ENCODE peak calls at places on chromosome 19, in ten cellular contexts. T, X, K, J, Z, U, B, G, N and M are unnamed samples.

GRCh38 chr19:3381701-3382372 is 15.5 kb downstream of the NFIC start:
- DNase-seq in X (no peak), T (no peak), Z (no peak), U (no peak), N (no peak), G (no peak), B (no peak), K (no peak), J (no peak), M (no peak)

GRCh38 chr19:33665776-33666175 is 44.0 kb downstream of the CHST8 start:
- DNase-seq in Z (no peak), T (no peak), J (no peak), X (no peak), N (no peak), K (no peak), B (no peak), G (no peak), U (peak; percentile 14), M (no peak)

GRCh38 chr19:4524808-4525562 is 6.7 kb upstream of the PLIN4 start:
- DNase-seq in B (peak; percentile 2), Z (peak; percentile 76), X (peak; percentile 23), N (peak; percentile 63), G (no peak), K (peak; percentile 21), U (peak; percentile 77), T (no peak), J (peak; percentile 73), M (no peak)

GRCh38 chr19:44551850-44552249 is 22.4 kb upstream of the CEACAM20 start:
- DNase-seq in Z (no peak), G (no peak), K (no peak), T (no peak), N (no peak), X (no peak), U (no peak), J (no peak), B (no peak), M (no peak)

GRCh38 chr19:6226444-6227155 is 53.2 kb downstream of the MLLT1 start:
- DNase-seq in B (no peak), N (peak; percentile 13), U (no peak), X (no peak), J (no peak), Z (peak; percentile 13), T (no peak), K (no peak), G (no peak), M (no peak)

GRCh38 chr19:36196249-36196648 is 18.2 kb downstream of the ZNF565 start:
- DNase-seq in U (no peak), T (no peak), X (no peak), K (no peak), N (no peak), Z (no peak), B (no peak), J (no peak), G (no peak), M (no peak)

GRCh38 chr19:17579523-17580244 is 24.2 kb downstream of the COLGALT1 start:
- DNase-seq in G (no peak), U (no peak), T (no peak), B (no peak), K (peak; percentile 37), Z (peak; percentile 85), J (no peak), N (no peak), X (no peak), M (no peak)

GRCh38 chr19:8126511-8126910 is 22.9 kb downstream of the FBN3 start:
- DNase-seq in B (no peak), G (no peak), X (no peak), Z (peak; percentile 6), T (no peak), K (no peak), J (no peak), U (no peak), N (no peak), M (no peak)

GRCh38 chr19:5369962-5370367 is 29.4 kb upstream of the PTPRS start:
- DNase-seq in G (no peak), K (peak; percentile 2), Z (peak; percentile 83), N (no peak), X (peak; percentile 16), B (no peak), J (peak; percentile 48), T (no peak), U (peak; percentile 36), M (no peak)

GRCh38 chr19:11420894-11421606 is 1.9 kb upstream of the RGL3 start:
- DNase-seq in T (no peak), B (no peak), N (no peak), G (no peak), K (no peak), U (no peak), X (peak; percentile 21), J (no peak), Z (peak; percentile 37), M (no peak)

GRCh38 chr19:18513868-18514267 is 8.0 kb downstream of the ELL start:
- DNase-seq in X (no peak), G (no peak), K (no peak), T (no peak), J (no peak), Z (no peak), N (no peak), U (no peak), B (no peak), M (no peak)

GRCh38 chr19:30450101-30450500 is 77.9 kb downstream of the ZNF536 start:
- DNase-seq in Z (peak; percentile 80), B (peak; percentile 74), U (no peak), T (no peak), X (no peak), N (no peak), G (no peak), J (no peak), K (no peak), M (no peak)

GRCh38 chr19:1566392-1567115 is 1.6 kb downstream of the MEX3D start:
- DNase-seq in G (no peak), K (no peak), J (no peak), U (no peak), T (peak; percentile 66), Z (peak; percentile 96), B (peak; percentile 92), X (peak; percentile 48), N (no peak), M (no peak)

GRCh38 chr19:40807147-40808020 is 8.4 kb downstream of the EGLN2 start:
- DNase-seq in T (no peak), N (no peak), Z (no peak), J (no peak), B (no peak), U (no peak), G (no peak), X (peak; percentile 35), K (no peak), M (no peak)

GRCh38 chr19:13729859-13730258 is 34.5 kb upstream of the MRI1 start:
- DNase-seq in X (no peak), U (no peak), K (no peak), N (no peak), B (no peak), G (no peak), Z (no peak), T (no peak), J (no peak), M (no peak)

GRCh38 chr19:679418-680286 is 3.5 kb downstream of the FSTL3 start:
- DNase-seq in Z (peak; percentile 65), B (peak; percentile 25), G (no peak), X (peak; percentile 31), U (no peak), N (peak; percentile 55), T (no peak), K (no peak), J (peak; percentile 39), M (no peak)

GRCh38 chr19:16190736-16191135 is 5.5 kb downstream of the FAM32A start:
- DNase-seq in J (no peak), B (no peak), Z (no peak), U (no peak), K (no peak), T (no peak), N (no peak), G (no peak), X (no peak), M (no peak)

GRCh38 chr19:4971424-4971793 is 2.5 kb downstream of the KDM4B start:
- DNase-seq in G (no peak), N (peak; percentile 53), U (no peak), T (no peak), K (no peak), X (peak; percentile 37), Z (peak; percentile 75), B (no peak), J (peak; percentile 17), M (no peak)

GRCh38 chr19:5690955-5691204 is 785 bp downstream of the RPL36 start:
- DNase-seq in N (no peak), K (no peak), T (no peak), U (no peak), J (peak; percentile 29), G (no peak), X (no peak), Z (no peak), B (no peak), M (no peak)